ENCODE peak calls at places on chromosomes 11 and 22, in six cellular contexts. M is IMR-90; E is amygdala; N is ecto neural progenitor cell; W is stimulated activated naive B cell treated with anti-CD40 and anti-IgM and Interleukin-4, amounts not matched to agents 10 μg/mL and 1 μg/mL and 100 μg/mL, for 72 hours; V is right atrium auricular region. D is an unnamed sample.

GRCh38 chr11:60334005-60334620 is 7.1 kb downstream of the MS4A6E start:
- DNase-seq in M (peak; percentile 13), E (no peak), N (peak; percentile 80), W (peak; percentile 71), V (peak; percentile 78), D (peak; percentile 82)

GRCh38 chr22:48734961-48735360 is 1092.7 kb downstream of the BRD1 start:
- DNase-seq in M (no peak), E (no peak), N (no peak), W (no peak), V (no peak), D (no peak)

GRCh38 chr11:12207384-12208150 is 97.2 kb downstream of the MICAL2 start:
- DNase-seq in M (peak; percentile 86), E (no peak), N (no peak), W (no peak), V (no peak), D (peak; percentile 89)

GRCh38 chr22:31106001-31106571 is 1.3 kb downstream of the SELENOM start:
- DNase-seq in M (no peak), E (no peak), N (no peak), W (no peak), V (no peak), D (peak; percentile 50)

GRCh38 chr11:8263109-8263768 is 439 bp downstream of the LMO1 start:
- DNase-seq in M (no peak), E (no peak), N (peak; percentile 76), W (no peak), V (no peak), D (peak; percentile 36)

GRCh38 chr22:20292673-20293232 is 24.6 kb upstream of the RTN4R start:
- DNase-seq in M (no peak), E (no peak), N (no peak), W (no peak), V (no peak), D (no peak)

GRCh38 chr11:30984827-30985226 is 384.7 kb downstream of the DCDC1 start:
- DNase-seq in M (no peak), E (no peak), N (no peak), W (no peak), V (no peak), D (peak; percentile 31)

GRCh38 chr11:79413258-79413657 is 27.6 kb downstream of the TENM4 start:
- DNase-seq in M (peak; percentile 94), E (no peak), N (peak; percentile 76), W (no peak), V (peak; percentile 70), D (peak; percentile 86)

GRCh38 chr11:28835790-28836189 is 727.6 kb downstream of the METTL15 start:
- DNase-seq in M (peak; percentile 57), E (no peak), N (no peak), W (no peak), V (no peak), D (peak; percentile 88)

GRCh38 chr11:66479741-66480115 is 506 bp upstream of the DPP3 start:
- DNase-seq in M (no peak), E (no peak), N (no peak), W (no peak), V (no peak), D (no peak)

GRCh38 chr11:117071344-117071787 is 26.9 kb downstream of the SIK3 start:
- DNase-seq in M (no peak), E (no peak), N (no peak), W (no peak), V (no peak), D (peak; percentile 84)

GRCh38 chr11:68025047-68025446 is 5.4 kb upstream of the NDUFS8 start:
- DNase-seq in M (no peak), E (no peak), N (no peak), W (no peak), V (no peak), D (no peak)

GRCh38 chr11:116513894-116514293 is 258.9 kb downstream of the BUD13 start:
- DNase-seq in M (peak; percentile 28), E (no peak), N (peak; percentile 64), W (no peak), V (no peak), D (peak; percentile 32)

GRCh38 chr22:46259374-46259773 is 3.8 kb downstream of the PKDREJ start:
- DNase-seq in M (no peak), E (no peak), N (no peak), W (no peak), V (no peak), D (no peak)

GRCh38 chr22:17772249-17772962 is 1.9 kb downstream of the BID start:
- DNase-seq in M (peak; percentile 42), E (no peak), N (no peak), W (no peak), V (no peak), D (peak; percentile 79)

GRCh38 chr22:45124176-45124857 is 39.4 kb upstream of the NUP50 start:
- DNase-seq in M (peak; percentile 33), E (no peak), N (no peak), W (no peak), V (peak; percentile 47), D (no peak)

GRCh38 chr11:90257158-90257525 is 34.3 kb upstream of the CHORDC1 start:
- DNase-seq in M (no peak), E (no peak), N (no peak), W (no peak), V (no peak), D (no peak)

GRCh38 chr22:46593211-46593676 is 26.9 kb upstream of the GRAMD4 start:
- DNase-seq in M (no peak), E (no peak), N (no peak), W (peak; percentile 75), V (no peak), D (no peak)

GRCh38 chr22:25637032-25637431 is 72.6 kb downstream of the GRK3 start:
- DNase-seq in M (no peak), E (no peak), N (no peak), W (no peak), V (no peak), D (no peak)

GRCh38 chr11:8375932-8376331 is 112.3 kb upstream of the LMO1 start:
- DNase-seq in M (no peak), E (no peak), N (peak; percentile 37), W (no peak), V (peak; percentile 26), D (no peak)

GRCh38 chr11:58395581-58395980 is 11.1 kb downstream of the OR5B3 start:
- DNase-seq in M (peak; percentile 71), E (no peak), N (no peak), W (no peak), V (no peak), D (peak; percentile 43)

GRCh38 chr11:29019960-29020683 is 911.9 kb downstream of the METTL15 start:
- DNase-seq in M (peak; percentile 66), E (no peak), N (no peak), W (no peak), V (no peak), D (peak; percentile 73)

GRCh38 chr11:43067681-43068080 is 244.1 kb upstream of the API5 start:
- DNase-seq in M (no peak), E (no peak), N (no peak), W (no peak), V (no peak), D (peak; percentile 55)

GRCh38 chr11:7576671-7577225 is 62.9 kb downstream of the PPFIBP2 start:
- DNase-seq in M (peak; percentile 47), E (no peak), N (no peak), W (no peak), V (no peak), D (peak; percentile 29)

GRCh38 chr11:16059332-16059731 is 297.0 kb downstream of the SOX6 start:
- DNase-seq in M (no peak), E (no peak), N (no peak), W (no peak), V (no peak), D (no peak)